ENCODE peak calls at places on chromosomes 6 and 20, in seven cellular contexts. One of them, this sample, is unnamed.
A peak's percentile ranks its signal among the peaks of the same experiment; 100 is the strongest.

GRCh38 chr6:162211022-162211421 is 516.5 kb downstream of the PRKN start:
- DNase-seq in body of pancreas: no peak
- DNase-seq in tibial nerve: no peak
- DNase-seq in HCT116: no peak
- DNase-seq in thyroid gland: peak; percentile 57
- DNase-seq in heart left ventricle: no peak
- DNase-seq in lower leg skin: no peak
- DNase-seq in this sample: no peak

GRCh38 chr6:119440953-119441352 is 91.4 kb upstream of the MAN1A1 start:
- DNase-seq in lower leg skin: no peak
- DNase-seq in body of pancreas: no peak
- DNase-seq in HCT116: no peak
- DNase-seq in thyroid gland: no peak
- DNase-seq in tibial nerve: no peak
- DNase-seq in heart left ventricle: no peak
- DNase-seq in this sample: no peak

GRCh38 chr6:36822506-36823269 is 16.6 kb downstream of the CPNE5 start:
- DNase-seq in heart left ventricle: peak; percentile 31
- DNase-seq in body of pancreas: no peak
- DNase-seq in HCT116: no peak
- DNase-seq in thyroid gland: no peak
- DNase-seq in lower leg skin: no peak
- DNase-seq in tibial nerve: no peak
- DNase-seq in this sample: no peak

GRCh38 chr6:118680452-118681095 is 29.2 kb upstream of the CEP85L start:
- DNase-seq in thyroid gland: no peak
- DNase-seq in tibial nerve: no peak
- DNase-seq in lower leg skin: no peak
- DNase-seq in body of pancreas: no peak
- DNase-seq in heart left ventricle: no peak
- DNase-seq in HCT116: no peak
- DNase-seq in this sample: no peak

GRCh38 chr20:40579701-40580100 is 109.3 kb downstream of the MAFB start:
- DNase-seq in thyroid gland: no peak
- DNase-seq in heart left ventricle: no peak
- DNase-seq in lower leg skin: no peak
- DNase-seq in tibial nerve: no peak
- DNase-seq in HCT116: no peak
- DNase-seq in body of pancreas: no peak
- DNase-seq in this sample: no peak

GRCh38 chr20:52515877-52516276 is 324.3 kb upstream of the ZFP64 start:
- DNase-seq in thyroid gland: no peak
- DNase-seq in heart left ventricle: no peak
- DNase-seq in tibial nerve: no peak
- DNase-seq in body of pancreas: no peak
- DNase-seq in lower leg skin: no peak
- DNase-seq in HCT116: no peak
- DNase-seq in this sample: no peak

GRCh38 chr20:33301192-33301930 is 18.3 kb downstream of the BPIFB1 start:
- DNase-seq in heart left ventricle: no peak
- DNase-seq in lower leg skin: no peak
- DNase-seq in thyroid gland: no peak
- DNase-seq in body of pancreas: no peak
- DNase-seq in HCT116: no peak
- DNase-seq in tibial nerve: no peak
- DNase-seq in this sample: no peak

GRCh38 chr6:158481612-158482473 is 78.0 kb upstream of the TMEM181 start:
- DNase-seq in heart left ventricle: no peak
- DNase-seq in thyroid gland: no peak
- DNase-seq in lower leg skin: no peak
- DNase-seq in HCT116: peak; percentile 43
- DNase-seq in tibial nerve: no peak
- DNase-seq in body of pancreas: no peak
- DNase-seq in this sample: no peak

GRCh38 chr6:2857580-2858337 is 16.1 kb upstream of the SERPINB1 start:
- DNase-seq in HCT116: peak; percentile 94
- DNase-seq in heart left ventricle: peak; percentile 77
- DNase-seq in tibial nerve: no peak
- DNase-seq in lower leg skin: no peak
- DNase-seq in thyroid gland: peak; percentile 41
- DNase-seq in body of pancreas: no peak
- DNase-seq in this sample: peak; percentile 51

GRCh38 chr6:124661231-124661630 is 301.0 kb upstream of the RNF217 start:
- DNase-seq in lower leg skin: no peak
- DNase-seq in HCT116: no peak
- DNase-seq in heart left ventricle: no peak
- DNase-seq in body of pancreas: no peak
- DNase-seq in tibial nerve: no peak
- DNase-seq in thyroid gland: no peak
- DNase-seq in this sample: no peak

GRCh38 chr6:1771324-1771723 is 161.6 kb downstream of the FOXC1 start:
- DNase-seq in lower leg skin: no peak
- DNase-seq in body of pancreas: no peak
- DNase-seq in thyroid gland: no peak
- DNase-seq in HCT116: no peak
- DNase-seq in heart left ventricle: no peak
- DNase-seq in tibial nerve: no peak
- DNase-seq in this sample: no peak

GRCh38 chr6:12208190-12208589 is 82.0 kb upstream of the EDN1 start:
- DNase-seq in body of pancreas: no peak
- DNase-seq in heart left ventricle: no peak
- DNase-seq in thyroid gland: no peak
- DNase-seq in tibial nerve: no peak
- DNase-seq in lower leg skin: no peak
- DNase-seq in HCT116: no peak
- DNase-seq in this sample: peak; percentile 12

GRCh38 chr6:112172540-112172939 is 81.8 kb downstream of the LAMA4 start:
- DNase-seq in heart left ventricle: no peak
- DNase-seq in body of pancreas: no peak
- DNase-seq in lower leg skin: no peak
- DNase-seq in thyroid gland: no peak
- DNase-seq in tibial nerve: no peak
- DNase-seq in HCT116: no peak
- DNase-seq in this sample: no peak

GRCh38 chr6:3885262-3886036 is 36.3 kb downstream of the FAM50B start:
- DNase-seq in HCT116: peak; percentile 1
- DNase-seq in body of pancreas: peak; percentile 59
- DNase-seq in tibial nerve: no peak
- DNase-seq in lower leg skin: peak; percentile 59
- DNase-seq in thyroid gland: peak; percentile 27
- DNase-seq in heart left ventricle: no peak
- DNase-seq in this sample: no peak

GRCh38 chr6:162245831-162246230 is 481.7 kb downstream of the PRKN start:
- DNase-seq in thyroid gland: no peak
- DNase-seq in heart left ventricle: no peak
- DNase-seq in tibial nerve: no peak
- DNase-seq in lower leg skin: no peak
- DNase-seq in HCT116: no peak
- DNase-seq in body of pancreas: no peak
- DNase-seq in this sample: no peak

GRCh38 chr20:47315339-47315662 is 41.2 kb downstream of the ZMYND8 start:
- DNase-seq in HCT116: no peak
- DNase-seq in heart left ventricle: no peak
- DNase-seq in tibial nerve: no peak
- DNase-seq in body of pancreas: no peak
- DNase-seq in thyroid gland: no peak
- DNase-seq in lower leg skin: no peak
- DNase-seq in this sample: no peak

GRCh38 chr6:87806635-87807034 is 104.6 kb upstream of the AKIRIN2 start:
- DNase-seq in HCT116: no peak
- DNase-seq in lower leg skin: no peak
- DNase-seq in body of pancreas: no peak
- DNase-seq in thyroid gland: no peak
- DNase-seq in heart left ventricle: no peak
- DNase-seq in tibial nerve: no peak
- DNase-seq in this sample: no peak

GRCh38 chr6:90610291-90610670 is 23.4 kb upstream of the MAP3K7 start:
- DNase-seq in thyroid gland: no peak
- DNase-seq in HCT116: no peak
- DNase-seq in heart left ventricle: no peak
- DNase-seq in body of pancreas: no peak
- DNase-seq in lower leg skin: no peak
- DNase-seq in tibial nerve: no peak
- DNase-seq in this sample: no peak

GRCh38 chr6:131063028-131063763 is at the start of gene EPB41L2:
- DNase-seq in heart left ventricle: peak; percentile 93
- DNase-seq in lower leg skin: peak; percentile 97
- DNase-seq in tibial nerve: peak; percentile 70
- DNase-seq in HCT116: peak; percentile 70
- DNase-seq in body of pancreas: peak; percentile 90
- DNase-seq in thyroid gland: peak; percentile 90
- DNase-seq in this sample: peak; percentile 92

GRCh38 chr6:11947063-11947462 is 65.0 kb upstream of the HIVEP1 start:
- DNase-seq in heart left ventricle: no peak
- DNase-seq in HCT116: no peak
- DNase-seq in lower leg skin: no peak
- DNase-seq in thyroid gland: no peak
- DNase-seq in tibial nerve: no peak
- DNase-seq in body of pancreas: no peak
- DNase-seq in this sample: no peak

GRCh38 chr6:138654715-138655634 is 118.6 kb upstream of the CCDC28A start:
- DNase-seq in HCT116: peak; percentile 16
- DNase-seq in lower leg skin: no peak
- DNase-seq in body of pancreas: no peak
- DNase-seq in tibial nerve: no peak
- DNase-seq in heart left ventricle: no peak
- DNase-seq in thyroid gland: no peak
- DNase-seq in this sample: no peak

GRCh38 chr20:47349365-47350180 is 6.9 kb downstream of the ZMYND8 start:
- DNase-seq in thyroid gland: no peak
- DNase-seq in HCT116: no peak
- DNase-seq in lower leg skin: no peak
- DNase-seq in body of pancreas: no peak
- DNase-seq in tibial nerve: no peak
- DNase-seq in heart left ventricle: no peak
- DNase-seq in this sample: no peak

GRCh38 chr20:12961725-12962124 is 47.0 kb upstream of the SPTLC3 start:
- DNase-seq in body of pancreas: no peak
- DNase-seq in HCT116: no peak
- DNase-seq in tibial nerve: no peak
- DNase-seq in heart left ventricle: no peak
- DNase-seq in thyroid gland: no peak
- DNase-seq in lower leg skin: no peak
- DNase-seq in this sample: no peak

GRCh38 chr6:12782136-12782535 is 65.6 kb downstream of the PHACTR1 start:
- DNase-seq in tibial nerve: no peak
- DNase-seq in lower leg skin: no peak
- DNase-seq in HCT116: no peak
- DNase-seq in body of pancreas: no peak
- DNase-seq in thyroid gland: no peak
- DNase-seq in heart left ventricle: no peak
- DNase-seq in this sample: no peak

GRCh38 chr6:159640322-159640721 is 52.7 kb downstream of the SOD2 start:
- DNase-seq in tibial nerve: no peak
- DNase-seq in body of pancreas: peak; percentile 18
- DNase-seq in heart left ventricle: no peak
- DNase-seq in HCT116: no peak
- DNase-seq in thyroid gland: no peak
- DNase-seq in lower leg skin: no peak
- DNase-seq in this sample: no peak

GRCh38 chr6:62707156-62707555 is 421.1 kb upstream of the KHDRBS2 start:
- DNase-seq in HCT116: no peak
- DNase-seq in lower leg skin: no peak
- DNase-seq in thyroid gland: no peak
- DNase-seq in heart left ventricle: no peak
- DNase-seq in tibial nerve: no peak
- DNase-seq in body of pancreas: no peak
- DNase-seq in this sample: no peak
- TF ChIP-seq CTCF in HCT116: no peak
- TF ChIP-seq CTCF in lower leg skin: no peak
- TF ChIP-seq CTCF in thyroid gland: no peak
- TF ChIP-seq CTCF in heart left ventricle: no peak
- TF ChIP-seq CTCF in tibial nerve: no peak
- TF ChIP-seq CTCF in body of pancreas: no peak
- TF ChIP-seq CTCF in this sample: no peak

GRCh38 chr6:26275663-26276062 is 89.3 kb upstream of the BTN3A2 start:
- DNase-seq in thyroid gland: no peak
- DNase-seq in tibial nerve: no peak
- DNase-seq in body of pancreas: no peak
- DNase-seq in heart left ventricle: no peak
- DNase-seq in lower leg skin: no peak
- DNase-seq in HCT116: no peak
- DNase-seq in this sample: no peak

GRCh38 chr6:26285143-26286134 is 79.6 kb upstream of the BTN3A2 start:
- DNase-seq in body of pancreas: peak; percentile 95
- DNase-seq in heart left ventricle: peak; percentile 96
- DNase-seq in thyroid gland: peak; percentile 99
- DNase-seq in HCT116: peak; percentile 92
- DNase-seq in lower leg skin: peak; percentile 99
- DNase-seq in tibial nerve: peak; percentile 96
- DNase-seq in this sample: peak; percentile 99

GRCh38 chr6:26276841-26277648 is 88.0 kb upstream of the BTN3A2 start:
- DNase-seq in HCT116: no peak
- DNase-seq in body of pancreas: no peak
- DNase-seq in lower leg skin: no peak
- DNase-seq in thyroid gland: no peak
- DNase-seq in heart left ventricle: no peak
- DNase-seq in tibial nerve: no peak
- DNase-seq in this sample: no peak

GRCh38 chr6:26284537-26285142 is 80.4 kb upstream of the BTN3A2 start:
- DNase-seq in lower leg skin: peak; percentile 92
- DNase-seq in body of pancreas: peak; percentile 34
- DNase-seq in tibial nerve: no peak
- DNase-seq in heart left ventricle: peak; percentile 75
- DNase-seq in thyroid gland: peak; percentile 60
- DNase-seq in HCT116: no peak
- DNase-seq in this sample: peak; percentile 69

DNA sequence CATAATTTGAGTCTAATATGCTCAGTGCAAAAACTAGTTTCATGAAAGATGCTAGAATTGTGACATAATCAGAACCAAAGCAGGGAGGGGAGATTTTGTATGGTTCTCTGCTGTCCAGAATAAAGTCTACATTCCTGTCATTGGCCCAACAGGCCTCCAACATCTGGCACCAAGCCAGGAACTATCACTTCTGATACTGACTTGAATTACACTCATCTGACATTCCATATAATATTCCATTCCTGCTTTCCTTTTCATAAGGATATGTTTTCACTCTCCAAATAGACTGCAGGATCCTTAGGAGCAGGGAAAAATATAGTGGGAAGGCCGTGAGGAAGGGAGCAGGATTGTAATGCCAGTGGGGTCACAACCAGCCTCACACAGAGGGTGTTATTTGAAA is 84.6 kb upstream of the BTN3A2 start:
- DNase-seq in heart left ventricle: no peak
- DNase-seq in body of pancreas: no peak
- DNase-seq in tibial nerve: no peak
- DNase-seq in HCT116: no peak
- DNase-seq in lower leg skin: no peak
- DNase-seq in thyroid gland: peak; percentile 8
- DNase-seq in this sample: no peak
- TF ChIP-seq POLR2A in heart left ventricle: no peak
- TF ChIP-seq POLR2A in body of pancreas: no peak
- TF ChIP-seq POLR2A in tibial nerve: no peak
- TF ChIP-seq POLR2A in HCT116: no peak
- TF ChIP-seq POLR2A in lower leg skin: no peak
- TF ChIP-seq POLR2A in thyroid gland: no peak
- TF ChIP-seq POLR2A in this sample: no peak

GRCh38 chr6:32096394-32097258 is 12.5 kb downstream of the TNXB start:
- DNase-seq in body of pancreas: no peak
- DNase-seq in heart left ventricle: no peak
- DNase-seq in thyroid gland: no peak
- DNase-seq in tibial nerve: no peak
- DNase-seq in lower leg skin: no peak
- DNase-seq in HCT116: no peak
- DNase-seq in this sample: no peak
- TF ChIP-seq CTCF in body of pancreas: no peak
- TF ChIP-seq CTCF in heart left ventricle: no peak
- TF ChIP-seq CTCF in thyroid gland: no peak
- TF ChIP-seq CTCF in tibial nerve: no peak
- TF ChIP-seq CTCF in lower leg skin: no peak
- TF ChIP-seq CTCF in HCT116: no peak
- TF ChIP-seq CTCF in this sample: no peak

GRCh38 chr20:62388839-62389600 is 2.1 kb downstream of the RPS21 start:
- DNase-seq in lower leg skin: no peak
- DNase-seq in body of pancreas: no peak
- DNase-seq in heart left ventricle: no peak
- DNase-seq in thyroid gland: no peak
- DNase-seq in HCT116: no peak
- DNase-seq in tibial nerve: no peak
- DNase-seq in this sample: no peak
- TF ChIP-seq POLR2A in lower leg skin: no peak
- TF ChIP-seq POLR2A in body of pancreas: no peak
- TF ChIP-seq POLR2A in heart left ventricle: no peak
- TF ChIP-seq POLR2A in thyroid gland: no peak
- TF ChIP-seq POLR2A in HCT116: peak; percentile 43
- TF ChIP-seq POLR2A in tibial nerve: no peak
- TF ChIP-seq POLR2A in this sample: no peak